ENCODE peak calls at places on chromosomes 6 and 20, in eight cellular contexts. O, N, P, A, G, Y, S and D are unnamed samples.

GRCh38 chr6:98834060-98835031 is at the start of gene POU3F2:
- DNase-seq in O (peak; percentile 92), N (peak; percentile 98), P (peak; percentile 61), A (no peak), G (peak; percentile 72), Y (peak; percentile 99), S (peak; percentile 92), D (peak; percentile 90)

GRCh38 chr6:55601120-55601519 is 22.1 kb upstream of the HMGCLL1 start:
- DNase-seq in O (no peak), N (peak; percentile 38), P (no peak), A (no peak), G (no peak), Y (no peak), S (no peak), D (no peak)

GRCh38 chr6:131316654-131317053 is 181.4 kb downstream of the AKAP7 start:
- DNase-seq in O (no peak), N (no peak), P (no peak), A (no peak), G (no peak), Y (no peak), S (no peak), D (no peak)

GRCh38 chr20:25316506-25317190 is 68.8 kb downstream of the PYGB start:
- DNase-seq in O (no peak), N (no peak), P (no peak), A (no peak), G (no peak), Y (no peak), S (no peak), D (no peak)

GRCh38 chr6:11328613-11329247 is 96.3 kb upstream of the NEDD9 start:
- DNase-seq in O (peak; percentile 52), N (no peak), P (no peak), A (no peak), G (peak; percentile 89), Y (peak; percentile 73), S (no peak), D (no peak)

GRCh38 chr6:156949376-156949775 is 172.2 kb downstream of the ARID1B start:
- DNase-seq in O (peak; percentile 23), N (no peak), P (peak; percentile 78), A (peak; percentile 43), G (peak; percentile 78), Y (peak; percentile 89), S (no peak), D (no peak)

GRCh38 chr20:44728835-44729342 is 13.7 kb downstream of the CCN5 start:
- DNase-seq in O (peak; percentile 71), N (peak; percentile 70), P (peak; percentile 99), A (peak; percentile 87), G (peak; percentile 93), Y (peak; percentile 66), S (no peak), D (no peak)

GRCh38 chr6:151390276-151391020 is 911 bp downstream of the ZBTB2 start:
- DNase-seq in O (peak; percentile 100), N (peak; percentile 98), P (peak; percentile 97), A (peak; percentile 96), G (peak; percentile 100), Y (peak; percentile 98), S (peak; percentile 91), D (peak; percentile 98)

GRCh38 chr20:2690213-2690612 is 2.4 kb upstream of the EBF4 start:
- DNase-seq in O (no peak), N (no peak), P (no peak), A (no peak), G (no peak), Y (no peak), S (no peak), D (no peak)

GRCh38 chr6:52640170-52640569 is 30.7 kb upstream of the TMEM14A start:
- DNase-seq in O (no peak), N (no peak), P (no peak), A (no peak), G (peak; percentile 30), Y (peak; percentile 70), S (no peak), D (no peak)

GRCh38 chr20:13186043-13186774 is 34.9 kb upstream of the ISM1 start:
- DNase-seq in O (no peak), N (peak; percentile 43), P (no peak), A (no peak), G (no peak), Y (no peak), S (no peak), D (no peak)

GRCh38 chr6:42451146-42451594 is 556 bp downstream of the TRERF1 start:
- DNase-seq in O (no peak), N (no peak), P (no peak), A (no peak), G (peak; percentile 50), Y (no peak), S (peak; percentile 12), D (no peak)

GRCh38 chr20:40694246-40694645 is 5.2 kb upstream of the MAFB start:
- DNase-seq in O (no peak), N (no peak), P (no peak), A (no peak), G (no peak), Y (no peak), S (no peak), D (no peak)

GRCh38 chr20:21715193-21715881 is 9.9 kb downstream of the PAX1 start:
- DNase-seq in O (no peak), N (no peak), P (no peak), A (no peak), G (no peak), Y (no peak), S (no peak), D (no peak)
- TF ChIP-seq EZH2 in O (peak; percentile 38), N (peak; percentile 9), P (no peak), A (no peak), G (no peak), Y (no peak), S (no peak), D (no peak)

DNA sequence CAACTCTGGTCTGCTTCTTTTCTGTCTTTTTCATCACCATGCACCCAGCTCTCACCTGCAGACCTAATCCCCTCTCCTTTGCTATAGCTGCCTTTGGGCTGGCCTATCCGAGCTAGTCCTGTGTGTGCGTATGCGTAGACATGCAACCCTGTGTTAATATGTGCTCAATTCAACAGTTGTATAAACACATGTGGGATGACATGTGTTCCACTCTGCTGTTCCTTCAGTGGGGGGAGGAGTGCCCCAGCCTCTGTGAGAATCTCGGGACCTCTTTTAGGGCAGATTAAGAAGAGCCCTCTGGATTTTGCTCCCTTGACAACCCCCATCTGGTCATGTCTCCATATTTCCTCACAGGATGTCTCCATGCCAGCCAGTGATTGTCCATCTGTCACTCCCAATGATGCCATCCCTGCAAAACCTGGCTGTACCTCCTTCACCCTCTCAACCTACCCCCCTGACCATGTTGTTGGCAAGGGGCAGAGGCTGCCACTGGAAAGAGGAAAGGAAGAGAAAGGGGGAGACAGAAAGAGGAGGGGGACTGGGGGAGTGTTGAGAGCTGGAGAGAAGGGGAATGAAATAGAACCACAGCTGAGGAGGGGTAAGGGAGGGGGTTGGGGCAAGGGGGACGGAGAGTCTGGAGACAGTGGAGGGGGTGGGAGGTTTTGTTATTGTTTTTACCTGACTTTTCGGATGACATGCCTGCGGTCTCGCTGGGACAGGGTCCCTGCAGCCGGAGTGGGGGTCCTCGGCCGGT is 431 bp downstream of the PRRT1 start:
- DNase-seq in O (no peak), N (peak; percentile 64), P (no peak), A (no peak), G (peak; percentile 25), Y (no peak), S (no peak), D (no peak)
- H3K4me2 ChIP-seq in O (peak overlapping the region; percentile 87), N (peak overlapping the region; percentile 97), P (no peak overlapping the region), A (no peak overlapping the region), G (peak overlapping the region; percentile 93), Y (peak overlapping the region; percentile 95), S (no peak overlapping the region), D (no peak overlapping the region)

GRCh38 chr6:162488444-162488843 is 239.1 kb downstream of the PRKN start:
- DNase-seq in O (no peak), N (peak; percentile 10), P (no peak), A (no peak), G (no peak), Y (no peak), S (no peak), D (no peak)

GRCh38 chr6:162493917-162494316 is 233.6 kb downstream of the PRKN start:
- DNase-seq in O (no peak), N (peak; percentile 25), P (no peak), A (no peak), G (no peak), Y (no peak), S (no peak), D (no peak)

GRCh38 chr6:162491637-162492036 is 235.9 kb downstream of the PRKN start:
- DNase-seq in O (no peak), N (no peak), P (no peak), A (no peak), G (no peak), Y (no peak), S (no peak), D (no peak)

GRCh38 chr6:162485464-162485863 is 242.1 kb downstream of the PRKN start:
- DNase-seq in O (no peak), N (no peak), P (no peak), A (no peak), G (no peak), Y (no peak), S (no peak), D (no peak)

DNA sequence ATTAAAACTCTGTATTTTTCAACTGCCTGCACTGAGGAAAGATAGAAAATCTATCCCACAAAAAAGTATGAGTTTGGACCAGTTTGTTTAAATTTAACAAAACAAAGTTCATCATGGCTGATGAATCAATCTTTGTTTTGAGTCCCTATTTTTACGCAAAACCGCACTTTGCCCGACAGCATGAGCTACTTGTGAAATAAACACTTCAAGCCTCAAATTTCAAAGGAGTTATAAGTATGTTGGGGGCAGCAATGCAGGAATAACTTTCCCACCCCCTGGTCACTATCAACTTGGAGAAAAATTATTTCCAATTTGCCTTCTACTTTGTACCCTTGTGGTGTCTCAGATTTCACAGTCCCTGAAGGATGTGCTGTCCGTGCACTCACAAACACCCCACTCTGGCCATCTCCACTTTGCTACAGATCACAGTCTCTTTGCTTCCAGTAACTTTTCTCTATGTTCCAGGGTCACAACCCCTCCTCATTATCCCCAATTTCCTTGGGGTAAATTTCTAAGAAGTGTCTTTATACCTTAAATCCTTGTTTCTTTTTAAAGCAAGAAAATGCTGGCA is 238.1 kb downstream of the PRKN start:
- DNase-seq in O (no peak), N (no peak), P (no peak), A (no peak), G (no peak), Y (no peak), S (no peak), D (no peak)
- H3K27ac ChIP-seq in O (no peak overlapping the region), N (no peak overlapping the region), P (no peak overlapping the region), A (no peak overlapping the region), G (no peak overlapping the region), Y (no peak overlapping the region), S (no peak overlapping the region), D (no peak overlapping the region)

DNA sequence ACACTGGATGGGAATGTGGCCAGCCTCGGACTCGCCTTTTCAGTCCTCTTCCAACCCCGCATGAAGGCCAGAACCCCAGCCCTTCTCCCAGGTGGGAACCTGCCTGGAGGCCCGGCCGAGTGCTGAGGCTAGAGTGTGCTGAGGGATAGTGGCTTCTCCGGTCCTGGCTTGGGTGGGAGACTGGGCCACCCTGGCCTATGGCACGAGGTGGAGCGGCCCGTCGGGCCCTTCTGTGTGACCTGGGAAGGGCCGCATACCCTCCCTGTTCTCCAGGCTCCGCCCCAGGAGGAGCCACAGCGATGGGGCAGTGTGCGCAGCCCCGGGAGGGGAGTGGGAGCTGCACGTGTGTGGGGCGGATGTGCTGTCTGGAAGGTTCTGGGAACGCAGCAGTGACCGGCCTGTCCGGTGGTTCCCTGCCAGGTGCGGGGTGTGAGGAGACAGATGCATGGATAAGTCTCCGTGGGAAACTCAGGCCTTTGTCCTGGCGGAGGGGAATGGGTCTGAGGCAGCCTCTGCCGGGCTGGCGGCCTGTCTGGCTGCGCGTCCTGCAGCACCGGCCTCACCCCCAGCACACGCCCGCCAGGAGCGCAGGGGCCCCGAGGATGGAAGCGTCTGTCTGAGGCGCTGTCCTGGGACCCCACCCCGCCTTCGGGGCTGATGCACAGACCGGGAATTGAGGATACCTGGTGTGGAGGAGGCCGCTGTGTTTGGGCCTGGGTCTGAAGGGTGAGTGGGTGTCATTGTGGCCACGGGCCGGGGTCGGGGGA is 1.1 kb upstream of the BHLHE23 start:
- DNase-seq in O (no peak), N (peak; percentile 51), P (no peak), A (no peak), G (no peak), Y (no peak), S (no peak), D (peak; percentile 73)
- TF ChIP-seq EZH2 in O (peak; percentile 46), N (peak; percentile 82), P (peak; percentile 39), A (no peak), G (peak; percentile 84), Y (peak; percentile 97), S (peak; percentile 56), D (no peak)